ENCODE peak calls at places on chromosomes 11 and 22, in ten cellular contexts. R is A549, Y is fibroblast of pulmonary artery, B is Calu3, J is nephron progenitor cell, T is GM10248, C is foreskin fibroblast, N is H1, U is endothelial cell, L is PC-3. Z is an unnamed sample.
A peak's percentile ranks its signal among the peaks of the same experiment; 100 is the strongest.

GRCh38 chr11:119711476-119711875 is 17.5 kb downstream of the NECTIN1 start:
- DNase-seq in R (no peak), Y (no peak), B (no peak), J (no peak), T (no peak), C (no peak), N (no peak), U (no peak), L (no peak), Z (no peak)

GRCh38 chr11:76623171-76623883 is 47.2 kb downstream of the LRRC32 start:
- DNase-seq in R (no peak), Y (peak; percentile 54), B (no peak), J (no peak), T (no peak), C (peak; percentile 80), N (no peak), U (no peak), L (peak; percentile 54), Z (peak; percentile 69)

GRCh38 chr11:108474664-108475485 is 7.5 kb upstream of the C11orf65 start:
- DNase-seq in R (no peak), Y (no peak), B (no peak), J (no peak), T (no peak), C (no peak), N (no peak), U (no peak), L (no peak), Z (no peak)

GRCh38 chr11:120908521-120909181 is 115.3 kb upstream of the TBCEL start:
- DNase-seq in R (no peak), Y (no peak), B (no peak), J (no peak), T (no peak), C (no peak), N (no peak), U (no peak), L (no peak), Z (no peak)

GRCh38 chr22:36328635-36329216 is 59.0 kb downstream of the MYH9 start:
- DNase-seq in R (peak; percentile 14), Y (peak; percentile 88), B (no peak), J (no peak), T (no peak), C (peak; percentile 86), N (no peak), U (no peak), L (peak; percentile 69), Z (peak; percentile 87)

GRCh38 chr11:18987454-18988231 is 48.4 kb upstream of the MRGPRX1 start:
- DNase-seq in R (no peak), Y (no peak), B (no peak), J (no peak), T (no peak), C (peak; percentile 7), N (no peak), U (no peak), L (peak; percentile 91), Z (peak; percentile 58)

GRCh38 chr11:96520939-96521338 is 131.1 kb downstream of the JRKL start:
- DNase-seq in R (no peak), Y (no peak), B (no peak), J (no peak), T (no peak), C (no peak), N (no peak), U (no peak), L (no peak), Z (no peak)

GRCh38 chr11:122642971-122643370 is 12.6 kb upstream of the UBASH3B start:
- DNase-seq in R (peak; percentile 57), Y (no peak), B (peak; percentile 12), J (no peak), T (no peak), C (peak; percentile 32), N (no peak), U (no peak), L (peak; percentile 61), Z (no peak)

GRCh38 chr11:7967826-7968225 is 2.6 kb upstream of the NLRP10 start:
- DNase-seq in R (no peak), Y (no peak), B (no peak), J (no peak), T (no peak), C (peak; percentile 61), N (no peak), U (no peak), L (no peak), Z (no peak)

GRCh38 chr11:29093416-29093815 is 923.4 kb downstream of the KCNA4 start:
- DNase-seq in R (peak; percentile 33), Y (peak; percentile 63), B (no peak), J (no peak), T (no peak), C (peak; percentile 33), N (no peak), U (no peak), L (peak; percentile 69), Z (no peak)

GRCh38 chr11:18384157-18384641 is 10.2 kb upstream of the LDHA start:
- DNase-seq in R (peak; percentile 88), Y (peak; percentile 91), B (peak; percentile 66), J (peak; percentile 16), T (no peak), C (peak; percentile 94), N (no peak), U (no peak), L (peak; percentile 87), Z (peak; percentile 95)

GRCh38 chr11:94721565-94722292 is 46.4 kb upstream of the AMOTL1 start:
- DNase-seq in R (no peak), Y (no peak), B (no peak), J (no peak), T (no peak), C (no peak), N (no peak), U (no peak), L (no peak), Z (peak; percentile 31)

GRCh38 chr22:27726726-27727449 is 74.7 kb downstream of the MN1 start:
- DNase-seq in R (peak; percentile 52), Y (peak; percentile 93), B (peak; percentile 84), J (peak; percentile 35), T (no peak), C (peak; percentile 92), N (no peak), U (no peak), L (peak; percentile 44), Z (peak; percentile 84)

GRCh38 chr22:29574762-29575450 is 6.0 kb downstream of the NIPSNAP1 start:
- DNase-seq in R (no peak), Y (no peak), B (no peak), J (no peak), T (no peak), C (no peak), N (no peak), U (no peak), L (no peak), Z (no peak)

GRCh38 chr22:22893891-22894739 is 6.5 kb downstream of the IGLL5 start:
- DNase-seq in R (no peak), Y (no peak), B (no peak), J (no peak), T (no peak), C (no peak), N (no peak), U (no peak), L (no peak), Z (no peak)

GRCh38 chr11:27896096-27896495 is 195.8 kb upstream of the BDNF start:
- DNase-seq in R (no peak), Y (no peak), B (no peak), J (no peak), T (no peak), C (no peak), N (no peak), U (no peak), L (no peak), Z (no peak)

GRCh38 chr11:95790933-95791247 is 592 bp downstream of the CEP57 start:
- DNase-seq in R (peak; percentile 10), Y (peak; percentile 71), B (peak; percentile 58), J (peak; percentile 51), T (peak; percentile 22), C (peak; percentile 65), N (no peak), U (peak; percentile 53), L (peak; percentile 65), Z (peak; percentile 75)

GRCh38 chr11:34363363-34364084 is 5.7 kb upstream of the ABTB2 start:
- DNase-seq in R (no peak), Y (no peak), B (no peak), J (no peak), T (no peak), C (peak; percentile 45), N (no peak), U (no peak), L (no peak), Z (no peak)

GRCh38 chr11:34364102-34364501 is 6.3 kb upstream of the ABTB2 start:
- DNase-seq in R (no peak), Y (no peak), B (no peak), J (no peak), T (no peak), C (peak; percentile 32), N (no peak), U (no peak), L (no peak), Z (no peak)

DNA sequence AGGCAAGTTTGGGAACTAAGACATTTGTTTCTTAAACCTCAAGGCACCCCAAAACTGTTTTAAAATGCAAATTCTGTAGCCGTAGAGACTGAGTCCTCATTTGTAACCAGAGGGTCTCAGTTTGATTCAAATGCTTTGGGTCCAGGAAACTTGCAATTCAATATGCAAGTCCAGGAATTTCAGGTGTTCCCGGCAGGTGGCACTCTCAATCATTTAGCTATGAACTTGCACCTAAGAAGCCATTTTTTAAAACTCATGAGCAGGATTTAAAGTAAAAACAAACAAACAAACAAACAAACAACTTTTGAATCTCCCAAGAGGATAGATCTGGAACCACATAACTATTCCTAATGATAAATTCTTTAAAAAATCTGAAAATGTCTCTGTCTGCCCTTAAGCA is 8.7 kb upstream of the ABTB2 start:
- DNase-seq in R (no peak), Y (peak; percentile 53), B (peak; percentile 62), J (no peak), T (peak; percentile 44), C (peak; percentile 23), N (no peak), U (no peak), L (peak; percentile 70), Z (peak; percentile 62)
- TF ChIP-seq CTCF in R (peak; percentile 72), Y (no peak), B (peak; percentile 46), J (no peak), T (peak; percentile 44), C (no peak), N (peak; percentile 23), U (no peak), L (peak; percentile 87), Z (peak; percentile 56)

GRCh38 chr11:126990716-126991480 is 9.7 kb downstream of the KIRREL3 start:
- DNase-seq in R (no peak), Y (peak; percentile 6), B (no peak), J (no peak), T (no peak), C (peak; percentile 26), N (no peak), U (no peak), L (no peak), Z (no peak)
- TF ChIP-seq CTCF in R (no peak), Y (no peak), B (no peak), J (peak; percentile 0), T (no peak), C (no peak), N (no peak), U (peak; percentile 46), L (peak; percentile 18), Z (no peak)

GRCh38 chr11:61609970-61610347 is 29.1 kb upstream of the SYT7 start:
- DNase-seq in R (no peak), Y (no peak), B (no peak), J (no peak), T (no peak), C (peak; percentile 44), N (no peak), U (no peak), L (peak; percentile 28), Z (no peak)
- TF ChIP-seq CTCF in R (no peak), Y (peak; percentile 8), B (no peak), J (no peak), T (no peak), C (no peak), N (peak; percentile 72), U (no peak), L (peak; percentile 43), Z (peak; percentile 24)

GRCh38 chr11:91066648-91067047 is 843.8 kb upstream of the CHORDC1 start:
- DNase-seq in R (no peak), Y (no peak), B (no peak), J (no peak), T (no peak), C (no peak), N (no peak), U (no peak), L (no peak), Z (no peak)
- TF ChIP-seq CTCF in R (no peak), Y (no peak), B (no peak), J (no peak), T (no peak), C (no peak), N (no peak), U (no peak), L (no peak), Z (no peak)